ENCODE peak calls at places on chromosomes 7 and 10, in four cellular contexts. O is BJ; N is CD8-positive, alpha-beta T cell; H is AG09309. M is an unnamed sample.
A peak's percentile ranks its signal among the peaks of the same experiment; 100 is the strongest.

GRCh38 chr7:33901199-33901598 is 4.1 kb upstream of the BMPER start:
- DNase-seq in O (no peak), N (no peak), H (no peak), M (no peak)

GRCh38 chr7:42380411-42380810 is 143.4 kb upstream of the GLI3 start:
- DNase-seq in O (peak; percentile 31), N (no peak), H (peak; percentile 31), M (no peak)

GRCh38 chr7:104482362-104483042 is 154.1 kb downstream of the LHFPL3 start:
- DNase-seq in O (no peak), N (no peak), H (no peak), M (no peak)

GRCh38 chr10:99234067-99234738 is 1.4 kb downstream of the HPSE2 start:
- DNase-seq in O (no peak), N (peak; percentile 54), H (no peak), M (no peak)

GRCh38 chr10:1063232-1063862 is 7.2 kb downstream of the WDR37 start:
- DNase-seq in O (no peak), N (peak; percentile 60), H (no peak), M (no peak)

GRCh38 chr10:43093423-43094090 is 16.7 kb downstream of the RET start:
- DNase-seq in O (no peak), N (no peak), H (no peak), M (no peak)

GRCh38 chr10:99396471-99396870 is 34.0 kb downstream of the GOT1 start:
- DNase-seq in O (no peak), N (no peak), H (no peak), M (no peak)

GRCh38 chr7:159102681-159103381 is 41.8 kb downstream of the VIPR2 start:
- DNase-seq in O (no peak), N (no peak), H (no peak), M (no peak)

GRCh38 chr10:105742184-105742583 is 1101.1 kb downstream of the SORCS3 start:
- DNase-seq in O (no peak), N (no peak), H (no peak), M (no peak)

GRCh38 chr7:39672176-39672575 is 48.8 kb downstream of the RALA start:
- DNase-seq in O (no peak), N (no peak), H (no peak), M (no peak)

GRCh38 chr7:15967551-15967950 is 281.1 kb upstream of the MEOX2 start:
- DNase-seq in O (no peak), N (no peak), H (no peak), M (no peak)

GRCh38 chr10:91300011-91300575 is 79.6 kb downstream of the PCGF5 start:
- DNase-seq in O (no peak), N (no peak), H (no peak), M (no peak)

GRCh38 chr10:110276603-110277002 is 28.1 kb downstream of the SMNDC1 start:
- DNase-seq in O (no peak), N (no peak), H (no peak), M (no peak)

GRCh38 chr7:33250421-33250827 is 121.1 kb downstream of the BBS9 start:
- DNase-seq in O (peak; percentile 80), N (no peak), H (peak; percentile 80), M (peak; percentile 81)

GRCh38 chr7:92925876-92926696 is 89.7 kb upstream of the CDK6 start:
- DNase-seq in O (no peak), N (no peak), H (no peak), M (no peak)

GRCh38 chr7:20785211-20786048 is 1.3 kb downstream of the SP8 start:
- DNase-seq in O (no peak), N (no peak), H (no peak), M (no peak)

GRCh38 chr10:26216577-26216948 is at the start of gene GAD2:
- DNase-seq in O (no peak), N (no peak), H (no peak), M (no peak)

GRCh38 chr10:99344715-99345114 is 15.6 kb downstream of the CNNM1 start:
- DNase-seq in O (no peak), N (no peak), H (no peak), M (no peak)

GRCh38 chr10:22630229-22631174 is 83.9 kb downstream of the PIP4K2A start:
- DNase-seq in O (no peak), N (no peak), H (no peak), M (peak; percentile 4)

GRCh38 chr7:157851501-157852067 is 514.8 kb downstream of the DNAJB6 start:
- DNase-seq in O (no peak), N (peak; percentile 83), H (no peak), M (no peak)

GRCh38 chr7:44242091-44242490 is 41.3 kb downstream of the YKT6 start:
- DNase-seq in O (no peak), N (no peak), H (no peak), M (no peak)

GRCh38 chr10:32413513-32413912 is 32.4 kb upstream of the CCDC7 start:
- DNase-seq in O (peak; percentile 66), N (no peak), H (peak; percentile 79), M (peak; percentile 96)

GRCh38 chr7:69177941-69178494 is 420.3 kb upstream of the AUTS2 start:
- DNase-seq in O (no peak), N (no peak), H (no peak), M (peak; percentile 34)

GRCh38 chr10:72661436-72661835 is 30.5 kb upstream of the MCU start:
- DNase-seq in O (no peak), N (no peak), H (no peak), M (no peak)

GRCh38 chr7:47453093-47454056 is 128.5 kb downstream of the TNS3 start:
- DNase-seq in O (peak; percentile 95), N (no peak), H (peak; percentile 78), M (peak; percentile 71)

GRCh38 chr7:94307399-94308048 is 87.2 kb upstream of the COL1A2 start:
- DNase-seq in O (no peak), N (no peak), H (no peak), M (no peak)

GRCh38 chr7:12570148-12570528 is 382 bp upstream of the SCIN start:
- DNase-seq in O (no peak), N (no peak), H (no peak), M (no peak)

GRCh38 chr10:91632671-91633550 is at the start of gene PPP1R3C:
- DNase-seq in O (peak; percentile 68), N (no peak), H (peak; percentile 73), M (peak; percentile 80)

DNA sequence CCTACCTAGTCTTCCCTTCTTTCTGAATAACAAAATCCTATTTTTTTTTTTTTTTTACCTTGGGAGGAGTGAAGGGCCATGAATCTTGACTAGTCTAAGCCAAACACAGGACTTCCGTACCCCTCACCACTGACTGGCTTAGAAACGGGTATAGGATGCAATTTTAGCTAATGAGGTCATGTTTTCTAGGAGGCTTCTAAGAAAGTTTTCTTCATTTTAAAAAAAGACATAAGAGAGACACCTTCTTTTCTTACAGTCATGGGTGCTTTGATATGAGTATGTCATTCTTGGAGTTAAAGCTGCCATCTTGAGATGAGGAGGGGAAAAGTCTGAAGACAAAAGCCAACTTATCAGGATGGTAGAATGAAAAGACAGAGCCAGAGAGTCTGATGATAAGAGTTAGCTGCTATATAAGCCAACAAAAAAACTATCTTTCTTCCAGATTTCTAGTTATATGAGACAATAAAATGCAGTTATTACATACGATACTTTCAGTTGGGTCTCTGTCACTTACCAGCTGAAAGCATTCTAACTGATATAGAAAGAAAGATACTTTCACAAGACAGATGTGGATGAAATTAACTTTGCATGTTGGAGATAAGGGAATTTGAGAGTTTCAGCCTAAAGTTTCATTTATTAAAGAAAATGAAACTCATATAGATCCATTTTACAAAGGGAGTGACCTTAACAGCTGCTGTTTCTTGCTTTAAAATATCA is 34.0 kb downstream of the ZNF438 start:
- DNase-seq in O (no peak), N (no peak), H (no peak), M (no peak)
- H3K4me3 ChIP-seq in O (no peak overlapping the region), N (no peak overlapping the region), H (no peak overlapping the region), M (no peak overlapping the region)

DNA sequence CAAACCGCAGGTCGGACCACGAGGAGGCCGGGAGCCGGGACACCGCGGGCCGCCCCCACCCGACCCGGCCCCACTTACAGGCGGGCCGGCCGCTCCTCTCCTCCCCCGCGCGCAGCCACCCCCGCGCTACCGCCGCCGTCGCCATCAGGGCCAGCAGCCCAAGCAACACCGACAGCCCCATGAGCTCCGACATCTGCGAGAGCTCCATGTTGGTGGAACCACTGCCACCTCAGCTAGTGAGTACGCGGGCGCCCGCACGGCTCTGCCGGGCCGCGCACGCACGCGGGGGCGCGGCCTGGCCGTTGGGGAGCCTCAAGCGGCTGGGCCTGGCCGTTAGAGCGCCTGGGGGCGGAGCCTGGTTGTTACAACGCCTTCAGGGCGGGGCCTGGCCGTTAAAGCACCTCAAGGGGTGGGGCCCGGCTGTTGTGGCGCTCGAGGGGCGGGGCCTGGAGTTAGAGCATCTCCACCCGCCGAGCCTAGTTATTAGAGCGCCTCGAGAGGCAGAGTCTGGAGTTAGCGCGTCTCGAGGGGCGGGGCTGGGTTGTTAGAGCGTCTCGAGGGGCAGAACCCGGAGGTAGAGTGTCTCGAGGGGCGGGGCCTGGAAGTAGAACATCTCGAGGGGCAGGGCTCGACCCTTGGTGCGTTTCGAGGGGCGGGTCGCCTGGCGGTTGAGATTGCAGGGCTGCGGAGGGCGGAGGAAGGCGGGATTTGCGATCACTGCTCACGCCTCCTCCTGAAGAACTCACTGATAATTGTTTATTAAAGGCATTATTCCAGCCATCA is at the start of gene TBL2:
- DNase-seq in O (peak; percentile 88), N (peak; percentile 99), H (peak; percentile 87), M (peak; percentile 77)
- TF ChIP-seq CTCF in O (peak; percentile 38), N (no peak), H (no peak), M (peak; percentile 30)

GRCh38 chr7:128877756-128878120 is 15.1 kb downstream of the ATP6V1F start:
- DNase-seq in O (no peak), N (no peak), H (no peak), M (no peak)
- H3K4me3 ChIP-seq in O (no peak overlapping the region), N (no peak overlapping the region), H (no peak overlapping the region), M (no peak overlapping the region)

GRCh38 chr10:119316729-119317097 is 109.3 kb downstream of the GRK5 start:
- DNase-seq in O (peak; percentile 53), N (no peak), H (no peak), M (peak; percentile 42)
- TF ChIP-seq CTCF in O (no peak), N (no peak), H (no peak), M (no peak)

GRCh38 chr10:18666810-18667209 is 7.6 kb downstream of the ARL5B start:
- DNase-seq in O (no peak), N (no peak), H (no peak), M (peak; percentile 61)
- H3K4me3 ChIP-seq in O (no peak overlapping the region), N (no peak overlapping the region), H (no peak overlapping the region), M (no peak overlapping the region)

GRCh38 chr7:85890244-85890811 is 703.5 kb upstream of the SEMA3D start:
- DNase-seq in O (no peak), N (no peak), H (peak; percentile 2), M (no peak)
- TF ChIP-seq CTCF in O (peak; percentile 50), N (no peak), H (peak; percentile 44), M (peak; percentile 26)

GRCh38 chr7:9939171-9939570 is 1034.5 kb upstream of the PHF14 start:
- DNase-seq in O (no peak), N (no peak), H (no peak), M (no peak)
- H3K4me3 ChIP-seq in O (no peak overlapping the region), N (no peak overlapping the region), H (no peak overlapping the region), M (no peak overlapping the region)

M was measured in AG04449.